ENCODE peak calls at places on chromosomes 16 and 17, in seven cellular contexts. F is amygdala; R is activated naive CD8-positive, alpha-beta T cell treated with anti-CD3 and anti-CD28 coated beads for 36 hours; C is activated naive CD4-positive, alpha-beta T cell treated with anti-CD3 and anti-CD28 coated beads, Interleukin-2, amount 50 U/mL, for 72 hours; W is stimulated activated CD4-positive, alpha-beta T cell treated with anti-CD3 and anti-CD28 coated beads, Interleukin-4, amount 100 ng/mL, for 48 hours; Q is HEK293T; P is left colon. U is an unnamed sample.

GRCh38 chr17:80646328-80646727 is 101.7 kb downstream of the RPTOR start:
- DNase-seq in F (no peak), R (no peak), C (no peak), W (no peak), Q (no peak), P (no peak), U (peak)

GRCh38 chr17:28279411-28279810 is 39.6 kb upstream of the TMEM97 start:
- DNase-seq in F (no peak), R (no peak), C (no peak), W (no peak), Q (no peak), P (no peak), U (no peak)

GRCh38 chr16:66481081-66481942 is 54.2 kb downstream of the BEAN1 start:
- DNase-seq in F (no peak), R (no peak), C (no peak), W (no peak), Q (no peak), P (no peak), U (no peak)

GRCh38 chr17:36501351-36501750 is 14.9 kb downstream of the ZNHIT3 start:
- DNase-seq in F (no peak), R (no peak), C (no peak), W (no peak), Q (no peak), P (no peak), U (no peak)

GRCh38 chr17:19753049-19753444 is 4.9 kb upstream of the ALDH3A1 start:
- DNase-seq in F (peak), R (no peak), C (no peak), W (no peak), Q (no peak), P (peak), U (no peak)

GRCh38 chr17:30225112-30225511 is 10.4 kb downstream of the SLC6A4 start:
- DNase-seq in F (no peak), R (no peak), C (no peak), W (no peak), Q (no peak), P (no peak), U (no peak)

GRCh38 chr16:4734730-4735575 is 616 bp downstream of the DNAAF8 start:
- DNase-seq in F (peak), R (peak), C (peak), W (peak), Q (peak), P (peak), U (peak)

GRCh38 chr16:85400305-85401205 is 212.6 kb upstream of the GSE1 start:
- DNase-seq in F (no peak), R (no peak), C (no peak), W (no peak), Q (no peak), P (no peak), U (no peak)

GRCh38 chr17:49214665-49215360 is 4.3 kb downstream of the ABI3 start:
- DNase-seq in F (no peak), R (peak), C (no peak), W (no peak), Q (no peak), P (no peak), U (no peak)

GRCh38 chr17:63647065-63647725 is 25.0 kb downstream of the MAP3K3 start:
- DNase-seq in F (no peak), R (no peak), C (no peak), W (no peak), Q (no peak), P (no peak), U (no peak)

GRCh38 chr17:42347198-42347597 is 41.0 kb downstream of the STAT3 start:
- DNase-seq in F (no peak), R (no peak), C (no peak), W (no peak), Q (no peak), P (no peak), U (no peak)

GRCh38 chr16:82585675-82586074 is 41.1 kb upstream of the CDH13 start:
- DNase-seq in F (no peak), R (no peak), C (no peak), W (no peak), Q (no peak), P (no peak), U (no peak)

GRCh38 chr16:5605404-5605803 is 507.8 kb upstream of the EEF2KMT start:
- DNase-seq in F (no peak), R (no peak), C (no peak), W (no peak), Q (no peak), P (no peak), U (no peak)

GRCh38 chr17:74920679-74921044 is 2.4 kb downstream of the USH1G start:
- DNase-seq in F (no peak), R (no peak), C (no peak), W (no peak), Q (no peak), P (no peak), U (no peak)

GRCh38 chr16:89155851-89156739 is 15.5 kb upstream of the CDH15 start:
- DNase-seq in F (no peak), R (no peak), C (no peak), W (no peak), Q (no peak), P (no peak), U (no peak)

GRCh38 chr16:30697264-30698138 is 1.5 kb upstream of the SRCAP start:
- DNase-seq in F (no peak), R (no peak), C (no peak), W (no peak), Q (peak), P (no peak), U (peak)

GRCh38 chr17:72996791-72997190 is 95.7 kb downstream of the SLC39A11 start:
- DNase-seq in F (no peak), R (no peak), C (no peak), W (no peak), Q (no peak), P (no peak), U (no peak)

GRCh38 chr16:53756329-53756996 is 52.5 kb downstream of the FTO start:
- DNase-seq in F (no peak), R (no peak), C (no peak), W (no peak), Q (no peak), P (no peak), U (peak)

GRCh38 chr17:34252138-34252889 is 2.8 kb upstream of the CCL2 start:
- DNase-seq in F (peak), R (no peak), C (no peak), W (no peak), Q (no peak), P (peak), U (no peak)

GRCh38 chr17:82014432-82014831 is 8.2 kb downstream of the CENPX start:
- DNase-seq in F (no peak), R (no peak), C (no peak), W (no peak), Q (no peak), P (no peak), U (no peak)

GRCh38 chr17:5264930-5265329 is 17.2 kb upstream of the RABEP1 start:
- DNase-seq in F (no peak), R (no peak), C (no peak), W (no peak), Q (no peak), P (no peak), U (no peak)

GRCh38 chr17:80737106-80738019 is 192.7 kb downstream of the RPTOR start:
- DNase-seq in F (no peak), R (no peak), C (no peak), W (no peak), Q (no peak), P (no peak), U (no peak)

GRCh38 chr16:51404386-51404785 is 253.3 kb upstream of the SALL1 start:
- DNase-seq in F (no peak), R (no peak), C (no peak), W (no peak), Q (no peak), P (no peak), U (no peak)

GRCh38 chr16:23362460-23363317 is 60.6 kb downstream of the SCNN1B start:
- DNase-seq in F (no peak), R (no peak), C (no peak), W (no peak), Q (no peak), P (peak), U (no peak)

GRCh38 chr17:81112461-81112860 is 52.8 kb upstream of the PVALEF start:
- DNase-seq in F (no peak), R (no peak), C (no peak), W (no peak), Q (no peak), P (no peak), U (no peak)

GRCh38 chr17:82816358-82816757 is 23.5 kb downstream of the ZNF750 start:
- DNase-seq in F (no peak), R (no peak), C (no peak), W (no peak), Q (no peak), P (peak), U (no peak)

GRCh38 chr16:80725566-80726162 is 78.7 kb downstream of the CDYL2 start:
- DNase-seq in F (no peak), R (no peak), C (no peak), W (no peak), Q (no peak), P (no peak), U (no peak)

GRCh38 chr16:48565752-48566151 is 44.2 kb downstream of the N4BP1 start:
- DNase-seq in F (no peak), R (no peak), C (no peak), W (no peak), Q (no peak), P (no peak), U (no peak)

GRCh38 chr17:77429735-77429984 is 288.9 kb downstream of the SEC14L1 start:
- DNase-seq in F (no peak), R (no peak), C (no peak), W (no peak), Q (no peak), P (no peak), U (no peak)

GRCh38 chr17:58248955-58249269 is 10.5 kb downstream of the LPO start:
- DNase-seq in F (no peak), R (no peak), C (no peak), W (no peak), Q (no peak), P (no peak), U (no peak)

GRCh38 chr17:48723555-48724239 is 712 bp downstream of the PRAC2 start:
- DNase-seq in F (no peak), R (no peak), C (no peak), W (no peak), Q (no peak), P (peak), U (no peak)

GRCh38 chr17:61461967-61462733 is 9.9 kb downstream of the TBX4 start:
- DNase-seq in F (no peak), R (no peak), C (no peak), W (no peak), Q (no peak), P (no peak), U (no peak)

GRCh38 chr17:42779942-42780815 is at the start of gene WNK4:
- DNase-seq in F (no peak), R (peak), C (no peak), W (no peak), Q (no peak), P (peak), U (peak)

GRCh38 chr16:85485379-85485778 is 127.7 kb upstream of the GSE1 start:
- DNase-seq in F (peak), R (no peak), C (no peak), W (no peak), Q (no peak), P (no peak), U (peak)

GRCh38 chr17:76900723-76901122 is 32.5 kb downstream of the MGAT5B start:
- DNase-seq in F (no peak), R (no peak), C (no peak), W (no peak), Q (no peak), P (no peak), U (no peak)

U was measured in NCI-H2227 treated with DMSO at 0.1 percent for 48 hours.